ENCODE peak calls at places on chromosomes 11 and 22, in ten cellular contexts. A is effector memory CD4-positive, alpha-beta T cell; H is prostate gland; Y is HTR-8/SVneo; S is Caco-2; F is body of pancreas; W is cardiac muscle cell; C is stimulated activated CD4-positive, alpha-beta T cell treated with anti-CD3 and anti-CD28 coated beads, Interleukin-4, amount 100 ng/mL, for 48 hours; D is hepatocyte; U is pancreas. E is an unnamed sample.

GRCh38 chr11:36385121-36385530 is 89.0 kb downstream of the PRR5L start:
- DNase-seq in A (no peak), H (no peak), Y (no peak), S (no peak), F (no peak), W (peak), C (no peak), D (no peak), U (no peak), E (peak)

GRCh38 chr11:123653997-123654565 is 343 bp downstream of the SCN3B start:
- DNase-seq in A (no peak), H (peak), Y (peak), S (peak), F (peak), W (peak), C (no peak), D (peak), U (peak), E (no peak)

GRCh38 chr11:33920838-33921613 is 29.1 kb upstream of the LMO2 start:
- DNase-seq in A (no peak), H (no peak), Y (no peak), S (no peak), F (no peak), W (peak), C (peak), D (no peak), U (no peak), E (no peak)

GRCh38 chr11:45484326-45484725 is 181.1 kb downstream of the CHST1 start:
- DNase-seq in A (no peak), H (no peak), Y (no peak), S (no peak), F (no peak), W (no peak), C (no peak), D (peak), U (no peak), E (no peak)

GRCh38 chr11:66580803-66581202 is 12.1 kb downstream of the CCDC87 start:
- DNase-seq in A (no peak), H (no peak), Y (no peak), S (no peak), F (no peak), W (peak), C (no peak), D (no peak), U (no peak), E (no peak)

GRCh38 chr22:41565403-41566054 is 4.7 kb downstream of the CSDC2 start:
- DNase-seq in A (no peak), H (no peak), Y (peak), S (no peak), F (no peak), W (peak), C (peak), D (peak), U (no peak), E (no peak)

GRCh38 chr22:35570686-35571194 is 30.1 kb downstream of the RASD2 start:
- DNase-seq in A (no peak), H (no peak), Y (no peak), S (no peak), F (no peak), W (no peak), C (no peak), D (no peak), U (no peak), E (no peak)

GRCh38 chr11:108369064-108369463 is 98.3 kb downstream of the C11orf65 start:
- DNase-seq in A (no peak), H (no peak), Y (no peak), S (no peak), F (no peak), W (peak), C (no peak), D (no peak), U (no peak), E (no peak)

GRCh38 chr11:1410366-1411291 is 20.9 kb downstream of the BRSK2 start:
- DNase-seq in A (no peak), H (no peak), Y (no peak), S (no peak), F (peak), W (no peak), C (no peak), D (peak), U (peak), E (peak)

GRCh38 chr11:116275634-116276033 is 497.2 kb downstream of the BUD13 start:
- DNase-seq in A (no peak), H (no peak), Y (peak), S (no peak), F (no peak), W (no peak), C (no peak), D (no peak), U (no peak), E (no peak)

GRCh38 chr11:131370090-131370751 is at the start of gene NTM:
- DNase-seq in A (no peak), H (peak), Y (no peak), S (no peak), F (peak), W (peak), C (no peak), D (peak), U (peak), E (peak)

GRCh38 chr11:109668973-109669634 is 247.1 kb downstream of the C11orf87 start:
- DNase-seq in A (no peak), H (no peak), Y (no peak), S (no peak), F (no peak), W (peak), C (no peak), D (no peak), U (no peak), E (no peak)

GRCh38 chr11:119484741-119485605 is 62.0 kb upstream of the THY1 start:
- DNase-seq in A (no peak), H (no peak), Y (no peak), S (peak), F (no peak), W (no peak), C (no peak), D (no peak), U (no peak), E (no peak)

GRCh38 chr11:35791088-35791958 is 128.7 kb downstream of the TRIM44 start:
- DNase-seq in A (no peak), H (no peak), Y (no peak), S (no peak), F (no peak), W (no peak), C (no peak), D (no peak), U (no peak), E (no peak)

GRCh38 chr22:19035474-19036228 is 86.6 kb downstream of the DGCR2 start:
- DNase-seq in A (no peak), H (no peak), Y (no peak), S (peak), F (no peak), W (peak), C (no peak), D (no peak), U (no peak), E (no peak)

E was measured in NCI-H2227 treated with DMSO at 0.1 percent for 48 hours.